ENCODE peak calls at places on chromosomes 13 and 19, in nine cellular contexts. One of them, this sample, is unnamed.

GRCh38 chr19:23525265-23525862 is 130.1 kb upstream of the ZNF91 start:
- DNase-seq in NCI-H748 treated with DMSO at 0.1 percent for 48 hours: no peak
- DNase-seq in stimulated activated CD4-positive, alpha-beta T cell treated with anti-CD3 and anti-CD28 coated beads, Interleukin-4, amount 100 ng/mL, for 24 hours: no peak
- DNase-seq in endodermal cell: no peak
- DNase-seq in T-helper 2 cell: no peak
- DNase-seq in naive thymus-derived CD8-positive, alpha-beta T cell: no peak
- DNase-seq in Right ventricle myocardium superior: no peak
- DNase-seq in cardiac muscle cell: no peak
- DNase-seq in activated T-helper 2 cell treated with anti-CD3 and anti-CD28 coated beads, Interferon-gamma antibody, Interleukin-2, Interleukin-4, amounts not matched to agents 10 μg/mL and 5 μg/mL and 100 μg/mL, durations not matched to agents 14 hours and 24 hours and 36 hours: no peak
- DNase-seq in this sample: no peak

GRCh38 chr19:29528350-29528945 is 2.7 kb downstream of the VSTM2B start:
- DNase-seq in endodermal cell: peak; percentile 94
- DNase-seq in NCI-H748 treated with DMSO at 0.1 percent for 48 hours: peak; percentile 57
- DNase-seq in activated T-helper 2 cell treated with anti-CD3 and anti-CD28 coated beads, Interferon-gamma antibody, Interleukin-2, Interleukin-4, amounts not matched to agents 10 μg/mL and 5 μg/mL and 100 μg/mL, durations not matched to agents 14 hours and 24 hours and 36 hours: peak; percentile 62
- DNase-seq in cardiac muscle cell: peak; percentile 74
- DNase-seq in naive thymus-derived CD8-positive, alpha-beta T cell: peak; percentile 18
- DNase-seq in T-helper 2 cell: peak; percentile 16
- DNase-seq in stimulated activated CD4-positive, alpha-beta T cell treated with anti-CD3 and anti-CD28 coated beads, Interleukin-4, amount 100 ng/mL, for 24 hours: peak; percentile 66
- DNase-seq in Right ventricle myocardium superior: peak; percentile 69
- DNase-seq in this sample: peak; percentile 27

GRCh38 chr19:5594521-5594950 is 26.8 kb upstream of the TINCR start:
- DNase-seq in stimulated activated CD4-positive, alpha-beta T cell treated with anti-CD3 and anti-CD28 coated beads, Interleukin-4, amount 100 ng/mL, for 24 hours: no peak
- DNase-seq in cardiac muscle cell: no peak
- DNase-seq in T-helper 2 cell: no peak
- DNase-seq in endodermal cell: no peak
- DNase-seq in NCI-H748 treated with DMSO at 0.1 percent for 48 hours: no peak
- DNase-seq in activated T-helper 2 cell treated with anti-CD3 and anti-CD28 coated beads, Interferon-gamma antibody, Interleukin-2, Interleukin-4, amounts not matched to agents 10 μg/mL and 5 μg/mL and 100 μg/mL, durations not matched to agents 14 hours and 24 hours and 36 hours: no peak
- DNase-seq in Right ventricle myocardium superior: no peak
- DNase-seq in naive thymus-derived CD8-positive, alpha-beta T cell: no peak
- DNase-seq in this sample: no peak

GRCh38 chr13:32419862-32420261 is 8.1 kb downstream of the N4BP2L1 start:
- DNase-seq in cardiac muscle cell: no peak
- DNase-seq in endodermal cell: no peak
- DNase-seq in stimulated activated CD4-positive, alpha-beta T cell treated with anti-CD3 and anti-CD28 coated beads, Interleukin-4, amount 100 ng/mL, for 24 hours: no peak
- DNase-seq in Right ventricle myocardium superior: no peak
- DNase-seq in T-helper 2 cell: no peak
- DNase-seq in activated T-helper 2 cell treated with anti-CD3 and anti-CD28 coated beads, Interferon-gamma antibody, Interleukin-2, Interleukin-4, amounts not matched to agents 10 μg/mL and 5 μg/mL and 100 μg/mL, durations not matched to agents 14 hours and 24 hours and 36 hours: no peak
- DNase-seq in naive thymus-derived CD8-positive, alpha-beta T cell: no peak
- DNase-seq in NCI-H748 treated with DMSO at 0.1 percent for 48 hours: no peak
- DNase-seq in this sample: no peak

GRCh38 chr19:33444993-33445751 is 71.7 kb downstream of the CEBPG start:
- DNase-seq in T-helper 2 cell: no peak
- DNase-seq in stimulated activated CD4-positive, alpha-beta T cell treated with anti-CD3 and anti-CD28 coated beads, Interleukin-4, amount 100 ng/mL, for 24 hours: no peak
- DNase-seq in Right ventricle myocardium superior: peak; percentile 15
- DNase-seq in endodermal cell: no peak
- DNase-seq in activated T-helper 2 cell treated with anti-CD3 and anti-CD28 coated beads, Interferon-gamma antibody, Interleukin-2, Interleukin-4, amounts not matched to agents 10 μg/mL and 5 μg/mL and 100 μg/mL, durations not matched to agents 14 hours and 24 hours and 36 hours: no peak
- DNase-seq in naive thymus-derived CD8-positive, alpha-beta T cell: no peak
- DNase-seq in NCI-H748 treated with DMSO at 0.1 percent for 48 hours: no peak
- DNase-seq in cardiac muscle cell: no peak
- DNase-seq in this sample: no peak

GRCh38 chr13:83681547-83681946 is 200.7 kb downstream of the SLITRK1 start:
- DNase-seq in naive thymus-derived CD8-positive, alpha-beta T cell: no peak
- DNase-seq in T-helper 2 cell: no peak
- DNase-seq in cardiac muscle cell: no peak
- DNase-seq in stimulated activated CD4-positive, alpha-beta T cell treated with anti-CD3 and anti-CD28 coated beads, Interleukin-4, amount 100 ng/mL, for 24 hours: no peak
- DNase-seq in activated T-helper 2 cell treated with anti-CD3 and anti-CD28 coated beads, Interferon-gamma antibody, Interleukin-2, Interleukin-4, amounts not matched to agents 10 μg/mL and 5 μg/mL and 100 μg/mL, durations not matched to agents 14 hours and 24 hours and 36 hours: no peak
- DNase-seq in Right ventricle myocardium superior: no peak
- DNase-seq in NCI-H748 treated with DMSO at 0.1 percent for 48 hours: no peak
- DNase-seq in endodermal cell: no peak
- DNase-seq in this sample: no peak

GRCh38 chr13:44854264-44855060 is 134.8 kb downstream of the NUFIP1 start:
- DNase-seq in activated T-helper 2 cell treated with anti-CD3 and anti-CD28 coated beads, Interferon-gamma antibody, Interleukin-2, Interleukin-4, amounts not matched to agents 10 μg/mL and 5 μg/mL and 100 μg/mL, durations not matched to agents 14 hours and 24 hours and 36 hours: no peak
- DNase-seq in naive thymus-derived CD8-positive, alpha-beta T cell: no peak
- DNase-seq in stimulated activated CD4-positive, alpha-beta T cell treated with anti-CD3 and anti-CD28 coated beads, Interleukin-4, amount 100 ng/mL, for 24 hours: no peak
- DNase-seq in endodermal cell: no peak
- DNase-seq in NCI-H748 treated with DMSO at 0.1 percent for 48 hours: peak; percentile 79
- DNase-seq in cardiac muscle cell: no peak
- DNase-seq in T-helper 2 cell: no peak
- DNase-seq in Right ventricle myocardium superior: peak; percentile 85
- DNase-seq in this sample: no peak

GRCh38 chr19:15313649-15314279 is 18.6 kb downstream of the BRD4 start:
- DNase-seq in stimulated activated CD4-positive, alpha-beta T cell treated with anti-CD3 and anti-CD28 coated beads, Interleukin-4, amount 100 ng/mL, for 24 hours: no peak
- DNase-seq in cardiac muscle cell: no peak
- DNase-seq in NCI-H748 treated with DMSO at 0.1 percent for 48 hours: no peak
- DNase-seq in T-helper 2 cell: no peak
- DNase-seq in endodermal cell: no peak
- DNase-seq in naive thymus-derived CD8-positive, alpha-beta T cell: no peak
- DNase-seq in Right ventricle myocardium superior: no peak
- DNase-seq in activated T-helper 2 cell treated with anti-CD3 and anti-CD28 coated beads, Interferon-gamma antibody, Interleukin-2, Interleukin-4, amounts not matched to agents 10 μg/mL and 5 μg/mL and 100 μg/mL, durations not matched to agents 14 hours and 24 hours and 36 hours: no peak
- DNase-seq in this sample: no peak

GRCh38 chr13:113539822-113540221 is 44.7 kb upstream of the TFDP1 start:
- DNase-seq in cardiac muscle cell: peak; percentile 34
- DNase-seq in naive thymus-derived CD8-positive, alpha-beta T cell: no peak
- DNase-seq in NCI-H748 treated with DMSO at 0.1 percent for 48 hours: no peak
- DNase-seq in Right ventricle myocardium superior: no peak
- DNase-seq in T-helper 2 cell: no peak
- DNase-seq in activated T-helper 2 cell treated with anti-CD3 and anti-CD28 coated beads, Interferon-gamma antibody, Interleukin-2, Interleukin-4, amounts not matched to agents 10 μg/mL and 5 μg/mL and 100 μg/mL, durations not matched to agents 14 hours and 24 hours and 36 hours: no peak
- DNase-seq in endodermal cell: no peak
- DNase-seq in stimulated activated CD4-positive, alpha-beta T cell treated with anti-CD3 and anti-CD28 coated beads, Interleukin-4, amount 100 ng/mL, for 24 hours: no peak
- DNase-seq in this sample: no peak

GRCh38 chr13:102460806-102461205 is 59.0 kb upstream of the FGF14 start:
- DNase-seq in endodermal cell: no peak
- DNase-seq in T-helper 2 cell: no peak
- DNase-seq in activated T-helper 2 cell treated with anti-CD3 and anti-CD28 coated beads, Interferon-gamma antibody, Interleukin-2, Interleukin-4, amounts not matched to agents 10 μg/mL and 5 μg/mL and 100 μg/mL, durations not matched to agents 14 hours and 24 hours and 36 hours: no peak
- DNase-seq in stimulated activated CD4-positive, alpha-beta T cell treated with anti-CD3 and anti-CD28 coated beads, Interleukin-4, amount 100 ng/mL, for 24 hours: no peak
- DNase-seq in NCI-H748 treated with DMSO at 0.1 percent for 48 hours: no peak
- DNase-seq in naive thymus-derived CD8-positive, alpha-beta T cell: no peak
- DNase-seq in Right ventricle myocardium superior: no peak
- DNase-seq in cardiac muscle cell: no peak
- DNase-seq in this sample: no peak

GRCh38 chr13:93476175-93476574 is 249.6 kb downstream of the GPC6 start:
- DNase-seq in cardiac muscle cell: peak; percentile 71
- DNase-seq in T-helper 2 cell: no peak
- DNase-seq in Right ventricle myocardium superior: no peak
- DNase-seq in naive thymus-derived CD8-positive, alpha-beta T cell: no peak
- DNase-seq in stimulated activated CD4-positive, alpha-beta T cell treated with anti-CD3 and anti-CD28 coated beads, Interleukin-4, amount 100 ng/mL, for 24 hours: no peak
- DNase-seq in NCI-H748 treated with DMSO at 0.1 percent for 48 hours: no peak
- DNase-seq in endodermal cell: no peak
- DNase-seq in activated T-helper 2 cell treated with anti-CD3 and anti-CD28 coated beads, Interferon-gamma antibody, Interleukin-2, Interleukin-4, amounts not matched to agents 10 μg/mL and 5 μg/mL and 100 μg/mL, durations not matched to agents 14 hours and 24 hours and 36 hours: no peak
- DNase-seq in this sample: no peak

GRCh38 chr19:33301011-33301899 is 1.1 kb downstream of the CEBPA start:
- DNase-seq in naive thymus-derived CD8-positive, alpha-beta T cell: no peak
- DNase-seq in Right ventricle myocardium superior: peak; percentile 59
- DNase-seq in NCI-H748 treated with DMSO at 0.1 percent for 48 hours: no peak
- DNase-seq in stimulated activated CD4-positive, alpha-beta T cell treated with anti-CD3 and anti-CD28 coated beads, Interleukin-4, amount 100 ng/mL, for 24 hours: no peak
- DNase-seq in cardiac muscle cell: peak; percentile 14
- DNase-seq in T-helper 2 cell: no peak
- DNase-seq in activated T-helper 2 cell treated with anti-CD3 and anti-CD28 coated beads, Interferon-gamma antibody, Interleukin-2, Interleukin-4, amounts not matched to agents 10 μg/mL and 5 μg/mL and 100 μg/mL, durations not matched to agents 14 hours and 24 hours and 36 hours: no peak
- DNase-seq in endodermal cell: peak; percentile 73
- DNase-seq in this sample: no peak

GRCh38 chr13:42747399-42747873 is 33.9 kb upstream of the FAM216B start:
- DNase-seq in endodermal cell: no peak
- DNase-seq in cardiac muscle cell: peak; percentile 64
- DNase-seq in Right ventricle myocardium superior: no peak
- DNase-seq in stimulated activated CD4-positive, alpha-beta T cell treated with anti-CD3 and anti-CD28 coated beads, Interleukin-4, amount 100 ng/mL, for 24 hours: no peak
- DNase-seq in NCI-H748 treated with DMSO at 0.1 percent for 48 hours: peak; percentile 89
- DNase-seq in activated T-helper 2 cell treated with anti-CD3 and anti-CD28 coated beads, Interferon-gamma antibody, Interleukin-2, Interleukin-4, amounts not matched to agents 10 μg/mL and 5 μg/mL and 100 μg/mL, durations not matched to agents 14 hours and 24 hours and 36 hours: no peak
- DNase-seq in T-helper 2 cell: no peak
- DNase-seq in naive thymus-derived CD8-positive, alpha-beta T cell: no peak
- DNase-seq in this sample: no peak

GRCh38 chr13:98925949-98926348 is 51.9 kb downstream of the DOCK9 start:
- DNase-seq in T-helper 2 cell: no peak
- DNase-seq in NCI-H748 treated with DMSO at 0.1 percent for 48 hours: no peak
- DNase-seq in stimulated activated CD4-positive, alpha-beta T cell treated with anti-CD3 and anti-CD28 coated beads, Interleukin-4, amount 100 ng/mL, for 24 hours: no peak
- DNase-seq in activated T-helper 2 cell treated with anti-CD3 and anti-CD28 coated beads, Interferon-gamma antibody, Interleukin-2, Interleukin-4, amounts not matched to agents 10 μg/mL and 5 μg/mL and 100 μg/mL, durations not matched to agents 14 hours and 24 hours and 36 hours: no peak
- DNase-seq in naive thymus-derived CD8-positive, alpha-beta T cell: no peak
- DNase-seq in endodermal cell: no peak
- DNase-seq in cardiac muscle cell: no peak
- DNase-seq in Right ventricle myocardium superior: no peak
- DNase-seq in this sample: no peak

GRCh38 chr19:11538232-11539036 is at the start of gene CNN1:
- DNase-seq in naive thymus-derived CD8-positive, alpha-beta T cell: no peak
- DNase-seq in NCI-H748 treated with DMSO at 0.1 percent for 48 hours: no peak
- DNase-seq in cardiac muscle cell: peak; percentile 84
- DNase-seq in T-helper 2 cell: no peak
- DNase-seq in stimulated activated CD4-positive, alpha-beta T cell treated with anti-CD3 and anti-CD28 coated beads, Interleukin-4, amount 100 ng/mL, for 24 hours: no peak
- DNase-seq in endodermal cell: peak; percentile 93
- DNase-seq in Right ventricle myocardium superior: peak; percentile 73
- DNase-seq in activated T-helper 2 cell treated with anti-CD3 and anti-CD28 coated beads, Interferon-gamma antibody, Interleukin-2, Interleukin-4, amounts not matched to agents 10 μg/mL and 5 μg/mL and 100 μg/mL, durations not matched to agents 14 hours and 24 hours and 36 hours: no peak
- DNase-seq in this sample: no peak

GRCh38 chr13:73870970-73871935 is 263.0 kb downstream of the KLF12 start:
- DNase-seq in NCI-H748 treated with DMSO at 0.1 percent for 48 hours: no peak
- DNase-seq in T-helper 2 cell: no peak
- DNase-seq in Right ventricle myocardium superior: no peak
- DNase-seq in stimulated activated CD4-positive, alpha-beta T cell treated with anti-CD3 and anti-CD28 coated beads, Interleukin-4, amount 100 ng/mL, for 24 hours: no peak
- DNase-seq in cardiac muscle cell: peak; percentile 93
- DNase-seq in naive thymus-derived CD8-positive, alpha-beta T cell: no peak
- DNase-seq in endodermal cell: peak; percentile 64
- DNase-seq in activated T-helper 2 cell treated with anti-CD3 and anti-CD28 coated beads, Interferon-gamma antibody, Interleukin-2, Interleukin-4, amounts not matched to agents 10 μg/mL and 5 μg/mL and 100 μg/mL, durations not matched to agents 14 hours and 24 hours and 36 hours: no peak
- DNase-seq in this sample: no peak

GRCh38 chr19:9306443-9306842 is 3.2 kb downstream of the ZNF699 start:
- DNase-seq in Right ventricle myocardium superior: no peak
- DNase-seq in stimulated activated CD4-positive, alpha-beta T cell treated with anti-CD3 and anti-CD28 coated beads, Interleukin-4, amount 100 ng/mL, for 24 hours: no peak
- DNase-seq in activated T-helper 2 cell treated with anti-CD3 and anti-CD28 coated beads, Interferon-gamma antibody, Interleukin-2, Interleukin-4, amounts not matched to agents 10 μg/mL and 5 μg/mL and 100 μg/mL, durations not matched to agents 14 hours and 24 hours and 36 hours: no peak
- DNase-seq in NCI-H748 treated with DMSO at 0.1 percent for 48 hours: no peak
- DNase-seq in cardiac muscle cell: peak; percentile 62
- DNase-seq in endodermal cell: no peak
- DNase-seq in T-helper 2 cell: no peak
- DNase-seq in naive thymus-derived CD8-positive, alpha-beta T cell: no peak
- DNase-seq in this sample: no peak

GRCh38 chr13:44013666-44014291 is 134.1 kb downstream of the LACC1 start:
- DNase-seq in stimulated activated CD4-positive, alpha-beta T cell treated with anti-CD3 and anti-CD28 coated beads, Interleukin-4, amount 100 ng/mL, for 24 hours: no peak
- DNase-seq in activated T-helper 2 cell treated with anti-CD3 and anti-CD28 coated beads, Interferon-gamma antibody, Interleukin-2, Interleukin-4, amounts not matched to agents 10 μg/mL and 5 μg/mL and 100 μg/mL, durations not matched to agents 14 hours and 24 hours and 36 hours: no peak
- DNase-seq in endodermal cell: no peak
- DNase-seq in Right ventricle myocardium superior: no peak
- DNase-seq in cardiac muscle cell: peak; percentile 50
- DNase-seq in T-helper 2 cell: no peak
- DNase-seq in NCI-H748 treated with DMSO at 0.1 percent for 48 hours: no peak
- DNase-seq in naive thymus-derived CD8-positive, alpha-beta T cell: no peak
- DNase-seq in this sample: no peak

GRCh38 chr19:34319785-34320184 is 45.2 kb upstream of the GPI start:
- DNase-seq in Right ventricle myocardium superior: no peak
- DNase-seq in NCI-H748 treated with DMSO at 0.1 percent for 48 hours: no peak
- DNase-seq in endodermal cell: no peak
- DNase-seq in T-helper 2 cell: no peak
- DNase-seq in cardiac muscle cell: no peak
- DNase-seq in activated T-helper 2 cell treated with anti-CD3 and anti-CD28 coated beads, Interferon-gamma antibody, Interleukin-2, Interleukin-4, amounts not matched to agents 10 μg/mL and 5 μg/mL and 100 μg/mL, durations not matched to agents 14 hours and 24 hours and 36 hours: no peak
- DNase-seq in stimulated activated CD4-positive, alpha-beta T cell treated with anti-CD3 and anti-CD28 coated beads, Interleukin-4, amount 100 ng/mL, for 24 hours: no peak
- DNase-seq in naive thymus-derived CD8-positive, alpha-beta T cell: no peak
- DNase-seq in this sample: no peak

GRCh38 chr19:50827476-50827875 is 3.9 kb upstream of the KLK1 start:
- DNase-seq in cardiac muscle cell: no peak
- DNase-seq in naive thymus-derived CD8-positive, alpha-beta T cell: no peak
- DNase-seq in T-helper 2 cell: no peak
- DNase-seq in Right ventricle myocardium superior: no peak
- DNase-seq in endodermal cell: no peak
- DNase-seq in NCI-H748 treated with DMSO at 0.1 percent for 48 hours: no peak
- DNase-seq in activated T-helper 2 cell treated with anti-CD3 and anti-CD28 coated beads, Interferon-gamma antibody, Interleukin-2, Interleukin-4, amounts not matched to agents 10 μg/mL and 5 μg/mL and 100 μg/mL, durations not matched to agents 14 hours and 24 hours and 36 hours: no peak
- DNase-seq in stimulated activated CD4-positive, alpha-beta T cell treated with anti-CD3 and anti-CD28 coated beads, Interleukin-4, amount 100 ng/mL, for 24 hours: no peak
- DNase-seq in this sample: no peak

GRCh38 chr13:48126944-48127814 is 32.3 kb upstream of the MED4 start:
- DNase-seq in naive thymus-derived CD8-positive, alpha-beta T cell: peak; percentile 38
- DNase-seq in NCI-H748 treated with DMSO at 0.1 percent for 48 hours: peak; percentile 45
- DNase-seq in stimulated activated CD4-positive, alpha-beta T cell treated with anti-CD3 and anti-CD28 coated beads, Interleukin-4, amount 100 ng/mL, for 24 hours: peak; percentile 32
- DNase-seq in activated T-helper 2 cell treated with anti-CD3 and anti-CD28 coated beads, Interferon-gamma antibody, Interleukin-2, Interleukin-4, amounts not matched to agents 10 μg/mL and 5 μg/mL and 100 μg/mL, durations not matched to agents 14 hours and 24 hours and 36 hours: peak; percentile 14
- DNase-seq in T-helper 2 cell: no peak
- DNase-seq in cardiac muscle cell: peak; percentile 86
- DNase-seq in endodermal cell: peak; percentile 78
- DNase-seq in Right ventricle myocardium superior: peak; percentile 86
- DNase-seq in this sample: no peak

GRCh38 chr19:47095707-47096704 is 17.6 kb downstream of the ZC3H4 start:
- DNase-seq in endodermal cell: peak; percentile 42
- DNase-seq in cardiac muscle cell: peak; percentile 45
- DNase-seq in T-helper 2 cell: no peak
- DNase-seq in NCI-H748 treated with DMSO at 0.1 percent for 48 hours: no peak
- DNase-seq in naive thymus-derived CD8-positive, alpha-beta T cell: no peak
- DNase-seq in stimulated activated CD4-positive, alpha-beta T cell treated with anti-CD3 and anti-CD28 coated beads, Interleukin-4, amount 100 ng/mL, for 24 hours: no peak
- DNase-seq in Right ventricle myocardium superior: peak; percentile 83
- DNase-seq in activated T-helper 2 cell treated with anti-CD3 and anti-CD28 coated beads, Interferon-gamma antibody, Interleukin-2, Interleukin-4, amounts not matched to agents 10 μg/mL and 5 μg/mL and 100 μg/mL, durations not matched to agents 14 hours and 24 hours and 36 hours: no peak
- DNase-seq in this sample: no peak

GRCh38 chr13:102055116-102055515 is 346.7 kb downstream of the FGF14 start:
- DNase-seq in stimulated activated CD4-positive, alpha-beta T cell treated with anti-CD3 and anti-CD28 coated beads, Interleukin-4, amount 100 ng/mL, for 24 hours: no peak
- DNase-seq in endodermal cell: no peak
- DNase-seq in NCI-H748 treated with DMSO at 0.1 percent for 48 hours: no peak
- DNase-seq in cardiac muscle cell: no peak
- DNase-seq in Right ventricle myocardium superior: no peak
- DNase-seq in T-helper 2 cell: no peak
- DNase-seq in activated T-helper 2 cell treated with anti-CD3 and anti-CD28 coated beads, Interferon-gamma antibody, Interleukin-2, Interleukin-4, amounts not matched to agents 10 μg/mL and 5 μg/mL and 100 μg/mL, durations not matched to agents 14 hours and 24 hours and 36 hours: no peak
- DNase-seq in naive thymus-derived CD8-positive, alpha-beta T cell: no peak
- DNase-seq in this sample: no peak

GRCh38 chr19:590396-590745 is 690 bp downstream of the HCN2 start:
- DNase-seq in cardiac muscle cell: peak; percentile 56
- DNase-seq in NCI-H748 treated with DMSO at 0.1 percent for 48 hours: no peak
- DNase-seq in activated T-helper 2 cell treated with anti-CD3 and anti-CD28 coated beads, Interferon-gamma antibody, Interleukin-2, Interleukin-4, amounts not matched to agents 10 μg/mL and 5 μg/mL and 100 μg/mL, durations not matched to agents 14 hours and 24 hours and 36 hours: peak; percentile 28
- DNase-seq in endodermal cell: peak; percentile 74
- DNase-seq in stimulated activated CD4-positive, alpha-beta T cell treated with anti-CD3 and anti-CD28 coated beads, Interleukin-4, amount 100 ng/mL, for 24 hours: no peak
- DNase-seq in Right ventricle myocardium superior: no peak
- DNase-seq in T-helper 2 cell: no peak
- DNase-seq in naive thymus-derived CD8-positive, alpha-beta T cell: no peak
- DNase-seq in this sample: no peak

GRCh38 chr19:41995959-41996797 is 2.1 kb upstream of the ATP1A3 start:
- DNase-seq in naive thymus-derived CD8-positive, alpha-beta T cell: no peak
- DNase-seq in Right ventricle myocardium superior: no peak
- DNase-seq in NCI-H748 treated with DMSO at 0.1 percent for 48 hours: peak; percentile 23
- DNase-seq in activated T-helper 2 cell treated with anti-CD3 and anti-CD28 coated beads, Interferon-gamma antibody, Interleukin-2, Interleukin-4, amounts not matched to agents 10 μg/mL and 5 μg/mL and 100 μg/mL, durations not matched to agents 14 hours and 24 hours and 36 hours: no peak
- DNase-seq in cardiac muscle cell: no peak
- DNase-seq in stimulated activated CD4-positive, alpha-beta T cell treated with anti-CD3 and anti-CD28 coated beads, Interleukin-4, amount 100 ng/mL, for 24 hours: no peak
- DNase-seq in T-helper 2 cell: no peak
- DNase-seq in endodermal cell: peak; percentile 78
- DNase-seq in this sample: no peak